ENCODE peak calls at places on chromosomes 11 and 22, in seven cellular contexts. One of them, this sample, is unnamed.

GRCh38 chr22:30301995-30302809 is 12.9 kb upstream of the CASTOR1 start:
- DNase-seq in HCT116: no peak
- DNase-seq in adrenal gland: peak; percentile 56
- DNase-seq in sigmoid colon: peak; percentile 81
- DNase-seq in body of pancreas: peak; percentile 19
- DNase-seq in tibial nerve: no peak
- DNase-seq in IMR-90: peak; percentile 59
- DNase-seq in this sample: no peak

GRCh38 chr11:84117394-84117793 is 831.2 kb upstream of the CCDC90B start:
- DNase-seq in HCT116: no peak
- DNase-seq in adrenal gland: peak; percentile 4
- DNase-seq in sigmoid colon: no peak
- DNase-seq in body of pancreas: no peak
- DNase-seq in tibial nerve: no peak
- DNase-seq in IMR-90: peak; percentile 16
- DNase-seq in this sample: no peak

GRCh38 chr11:9613830-9614762 is 40.6 kb downstream of the WEE1 start:
- DNase-seq in HCT116: peak; percentile 69
- DNase-seq in adrenal gland: peak; percentile 81
- DNase-seq in sigmoid colon: peak; percentile 88
- DNase-seq in body of pancreas: peak; percentile 92
- DNase-seq in tibial nerve: peak; percentile 75
- DNase-seq in IMR-90: peak; percentile 75
- DNase-seq in this sample: no peak

GRCh38 chr11:95074806-95075563 is 8.3 kb downstream of the SRSF8 start:
- DNase-seq in HCT116: no peak
- DNase-seq in adrenal gland: peak; percentile 91
- DNase-seq in sigmoid colon: no peak
- DNase-seq in body of pancreas: peak; percentile 68
- DNase-seq in tibial nerve: peak; percentile 42
- DNase-seq in IMR-90: no peak
- DNase-seq in this sample: no peak

GRCh38 chr11:65083134-65083833 is 556 bp downstream of the CDCA5 start:
- DNase-seq in HCT116: no peak
- DNase-seq in adrenal gland: no peak
- DNase-seq in sigmoid colon: no peak
- DNase-seq in body of pancreas: no peak
- DNase-seq in tibial nerve: no peak
- DNase-seq in IMR-90: no peak
- DNase-seq in this sample: no peak

GRCh38 chr22:24178502-24179440 is 2.5 kb upstream of the SUSD2 start:
- DNase-seq in HCT116: no peak
- DNase-seq in adrenal gland: no peak
- DNase-seq in sigmoid colon: no peak
- DNase-seq in body of pancreas: no peak
- DNase-seq in tibial nerve: no peak
- DNase-seq in IMR-90: no peak
- DNase-seq in this sample: no peak

GRCh38 chr22:44462246-44463015 is 35.6 kb downstream of the RTL6 start:
- DNase-seq in HCT116: no peak
- DNase-seq in adrenal gland: no peak
- DNase-seq in sigmoid colon: no peak
- DNase-seq in body of pancreas: no peak
- DNase-seq in tibial nerve: no peak
- DNase-seq in IMR-90: no peak
- DNase-seq in this sample: peak; percentile 47

GRCh38 chr11:61657566-61657965 is 22.6 kb upstream of the DAGLA start:
- DNase-seq in HCT116: no peak
- DNase-seq in adrenal gland: no peak
- DNase-seq in sigmoid colon: no peak
- DNase-seq in body of pancreas: peak; percentile 74
- DNase-seq in tibial nerve: no peak
- DNase-seq in IMR-90: no peak
- DNase-seq in this sample: no peak

GRCh38 chr11:127492025-127492424 is 491.5 kb upstream of the KIRREL3 start:
- DNase-seq in HCT116: no peak
- DNase-seq in adrenal gland: no peak
- DNase-seq in sigmoid colon: no peak
- DNase-seq in body of pancreas: no peak
- DNase-seq in tibial nerve: no peak
- DNase-seq in IMR-90: no peak
- DNase-seq in this sample: no peak

GRCh38 chr11:65615950-65616574 is 486 bp downstream of the PCNX3 start:
- DNase-seq in HCT116: no peak
- DNase-seq in adrenal gland: peak; percentile 64
- DNase-seq in sigmoid colon: no peak
- DNase-seq in body of pancreas: peak; percentile 34
- DNase-seq in tibial nerve: no peak
- DNase-seq in IMR-90: no peak
- DNase-seq in this sample: no peak

GRCh38 chr11:47348859-47349258 is 3.6 kb downstream of the MYBPC3 start:
- DNase-seq in HCT116: peak; percentile 32
- DNase-seq in adrenal gland: peak; percentile 65
- DNase-seq in sigmoid colon: no peak
- DNase-seq in body of pancreas: no peak
- DNase-seq in tibial nerve: no peak
- DNase-seq in IMR-90: peak; percentile 22
- DNase-seq in this sample: no peak

GRCh38 chr11:75286826-75287465 is 46.4 kb downstream of the TPBGL start:
- DNase-seq in HCT116: no peak
- DNase-seq in adrenal gland: no peak
- DNase-seq in sigmoid colon: no peak
- DNase-seq in body of pancreas: no peak
- DNase-seq in tibial nerve: no peak
- DNase-seq in IMR-90: peak; percentile 37
- DNase-seq in this sample: no peak

GRCh38 chr11:66685276-66686099 is 7.8 kb upstream of the RBM4B start:
- DNase-seq in HCT116: no peak
- DNase-seq in adrenal gland: no peak
- DNase-seq in sigmoid colon: no peak
- DNase-seq in body of pancreas: no peak
- DNase-seq in tibial nerve: no peak
- DNase-seq in IMR-90: no peak
- DNase-seq in this sample: no peak

GRCh38 chr11:60899021-60899936 is 7.1 kb downstream of the PRPF19 start:
- DNase-seq in HCT116: peak; percentile 51
- DNase-seq in adrenal gland: peak; percentile 54
- DNase-seq in sigmoid colon: peak; percentile 64
- DNase-seq in body of pancreas: peak; percentile 43
- DNase-seq in tibial nerve: peak; percentile 52
- DNase-seq in IMR-90: peak; percentile 73
- DNase-seq in this sample: no peak

GRCh38 chr11:77617892-77618291 is 19.7 kb downstream of the CLNS1A start:
- DNase-seq in HCT116: no peak
- DNase-seq in adrenal gland: no peak
- DNase-seq in sigmoid colon: no peak
- DNase-seq in body of pancreas: no peak
- DNase-seq in tibial nerve: no peak
- DNase-seq in IMR-90: peak; percentile 31
- DNase-seq in this sample: no peak

GRCh38 chr11:46382644-46383403 is 1.4 kb downstream of the MDK start:
- DNase-seq in HCT116: no peak
- DNase-seq in adrenal gland: peak; percentile 75
- DNase-seq in sigmoid colon: peak; percentile 56
- DNase-seq in body of pancreas: peak; percentile 53
- DNase-seq in tibial nerve: no peak
- DNase-seq in IMR-90: peak; percentile 46
- DNase-seq in this sample: no peak

GRCh38 chr11:10708131-10708530 is 14.6 kb upstream of the IRAG1 start:
- DNase-seq in HCT116: no peak
- DNase-seq in adrenal gland: no peak
- DNase-seq in sigmoid colon: no peak
- DNase-seq in body of pancreas: no peak
- DNase-seq in tibial nerve: no peak
- DNase-seq in IMR-90: no peak
- DNase-seq in this sample: no peak

GRCh38 chr11:32893091-32893946 is 708 bp downstream of the QSER1 start:
- DNase-seq in HCT116: no peak
- DNase-seq in adrenal gland: peak; percentile 63
- DNase-seq in sigmoid colon: peak; percentile 68
- DNase-seq in body of pancreas: peak; percentile 63
- DNase-seq in tibial nerve: peak; percentile 7
- DNase-seq in IMR-90: peak; percentile 26
- DNase-seq in this sample: no peak

GRCh38 chr11:65489061-65489705 is 9.7 kb upstream of the MALAT1 start:
- DNase-seq in HCT116: no peak
- DNase-seq in adrenal gland: peak; percentile 93
- DNase-seq in sigmoid colon: peak; percentile 89
- DNase-seq in body of pancreas: peak; percentile 32
- DNase-seq in tibial nerve: no peak
- DNase-seq in IMR-90: peak; percentile 90
- DNase-seq in this sample: no peak

GRCh38 chr11:100890779-100891178 is 203.7 kb downstream of the ARHGAP42 start:
- DNase-seq in HCT116: no peak
- DNase-seq in adrenal gland: no peak
- DNase-seq in sigmoid colon: no peak
- DNase-seq in body of pancreas: no peak
- DNase-seq in tibial nerve: no peak
- DNase-seq in IMR-90: peak; percentile 98
- DNase-seq in this sample: no peak

GRCh38 chr11:77557553-77557952 is 32.2 kb upstream of the AQP11 start:
- DNase-seq in HCT116: no peak
- DNase-seq in adrenal gland: no peak
- DNase-seq in sigmoid colon: no peak
- DNase-seq in body of pancreas: peak; percentile 24
- DNase-seq in tibial nerve: no peak
- DNase-seq in IMR-90: peak; percentile 9
- DNase-seq in this sample: no peak

GRCh38 chr11:128283445-128283844 is 303.9 kb downstream of the ETS1 start:
- DNase-seq in HCT116: no peak
- DNase-seq in adrenal gland: no peak
- DNase-seq in sigmoid colon: no peak
- DNase-seq in body of pancreas: no peak
- DNase-seq in tibial nerve: no peak
- DNase-seq in IMR-90: peak; percentile 59
- DNase-seq in this sample: no peak

GRCh38 chr11:114057147-114057546 is 2.4 kb upstream of the ZBTB16 start:
- DNase-seq in HCT116: no peak
- DNase-seq in adrenal gland: peak; percentile 72
- DNase-seq in sigmoid colon: peak; percentile 64
- DNase-seq in body of pancreas: peak; percentile 65
- DNase-seq in tibial nerve: no peak
- DNase-seq in IMR-90: no peak
- DNase-seq in this sample: no peak

GRCh38 chr11:45071232-45071631 is 75.2 kb upstream of the PRDM11 start:
- DNase-seq in HCT116: no peak
- DNase-seq in adrenal gland: no peak
- DNase-seq in sigmoid colon: no peak
- DNase-seq in body of pancreas: no peak
- DNase-seq in tibial nerve: no peak
- DNase-seq in IMR-90: no peak
- DNase-seq in this sample: no peak

GRCh38 chr11:34051349-34052035 is at the start of gene CAPRIN1:
- DNase-seq in HCT116: peak; percentile 84
- DNase-seq in adrenal gland: peak; percentile 85
- DNase-seq in sigmoid colon: peak; percentile 92
- DNase-seq in body of pancreas: peak; percentile 88
- DNase-seq in tibial nerve: peak; percentile 68
- DNase-seq in IMR-90: peak; percentile 83
- DNase-seq in this sample: peak; percentile 87

GRCh38 chr11:34055218-34056000 is 3.9 kb downstream of the CAPRIN1 start:
- DNase-seq in HCT116: no peak
- DNase-seq in adrenal gland: no peak
- DNase-seq in sigmoid colon: no peak
- DNase-seq in body of pancreas: no peak
- DNase-seq in tibial nerve: no peak
- DNase-seq in IMR-90: no peak
- DNase-seq in this sample: no peak

GRCh38 chr11:34052608-34053160 is 1.2 kb downstream of the CAPRIN1 start:
- DNase-seq in HCT116: no peak
- DNase-seq in adrenal gland: peak; percentile 37
- DNase-seq in sigmoid colon: peak; percentile 66
- DNase-seq in body of pancreas: peak; percentile 37
- DNase-seq in tibial nerve: no peak
- DNase-seq in IMR-90: no peak
- DNase-seq in this sample: peak; percentile 87

GRCh38 chr11:34052036-34052607 is 591 bp downstream of the CAPRIN1 start:
- DNase-seq in HCT116: peak; percentile 64
- DNase-seq in adrenal gland: peak; percentile 94
- DNase-seq in sigmoid colon: peak; percentile 94
- DNase-seq in body of pancreas: peak; percentile 95
- DNase-seq in tibial nerve: peak; percentile 87
- DNase-seq in IMR-90: peak; percentile 84
- DNase-seq in this sample: peak; percentile 91

DNA sequence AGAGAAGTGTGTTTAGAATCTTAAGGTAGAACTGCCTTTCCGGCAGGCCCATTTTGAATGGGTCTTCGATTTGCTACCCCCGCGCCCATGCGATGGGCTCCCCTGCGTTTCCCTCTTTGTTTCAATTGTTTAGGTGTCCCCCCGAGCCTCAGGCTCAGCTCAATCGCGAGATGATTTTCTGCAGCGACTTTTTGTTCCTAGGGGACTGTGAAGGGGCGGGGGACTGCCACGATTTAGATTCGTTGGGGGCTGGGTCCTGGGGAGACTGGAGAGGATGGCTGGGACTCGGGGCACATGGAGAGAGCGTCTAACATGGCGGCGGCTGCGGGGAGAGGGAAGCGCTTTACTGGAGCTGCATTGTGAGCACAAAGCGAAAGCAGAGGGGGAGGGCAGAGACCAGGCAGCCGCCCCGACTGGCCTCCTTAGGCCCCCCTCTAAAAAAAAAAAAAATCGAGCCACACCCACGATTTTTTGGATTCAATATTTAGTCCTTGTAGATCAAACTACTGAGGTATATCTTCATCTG is 1.7 kb downstream of the CAPRIN1 start:
- DNase-seq in HCT116: no peak
- DNase-seq in adrenal gland: peak; percentile 85
- DNase-seq in sigmoid colon: peak; percentile 86
- DNase-seq in body of pancreas: peak; percentile 75
- DNase-seq in tibial nerve: peak; percentile 53
- DNase-seq in IMR-90: peak; percentile 76
- DNase-seq in this sample: no peak
- H3K36me3 ChIP-seq in HCT116: peaks cover 3% of the 10 kb centered on the region
- H3K36me3 ChIP-seq in adrenal gland: peaks cover 14% of the 10 kb centered on the region
- H3K36me3 ChIP-seq in sigmoid colon: no peaks in the 10 kb centered on the region
- H3K36me3 ChIP-seq in body of pancreas: no peaks in the 10 kb centered on the region
- H3K36me3 ChIP-seq in tibial nerve: peaks cover 4% of the 10 kb centered on the region
- H3K36me3 ChIP-seq in IMR-90: peaks cover 8% of the 10 kb centered on the region
- H3K36me3 ChIP-seq in this sample: no peaks in the 10 kb centered on the region

GRCh38 chr11:73876424-73877300 is at the start of the genes COA4 and PAAF1:
- DNase-seq in HCT116: peak; percentile 96
- DNase-seq in adrenal gland: peak; percentile 95
- DNase-seq in sigmoid colon: peak; percentile 97
- DNase-seq in body of pancreas: peak; percentile 94
- DNase-seq in tibial nerve: peak; percentile 92
- DNase-seq in IMR-90: peak; percentile 95
- DNase-seq in this sample: no peak
- TF ChIP-seq POLR2A in HCT116: peak; percentile 35
- TF ChIP-seq POLR2A in adrenal gland: no peak
- TF ChIP-seq POLR2A in sigmoid colon: peak; percentile 38
- TF ChIP-seq POLR2A in body of pancreas: peak; percentile 73
- TF ChIP-seq POLR2A in tibial nerve: no peak
- TF ChIP-seq POLR2A in IMR-90: peak; percentile 68
- TF ChIP-seq POLR2A in this sample: no peak

GRCh38 chr11:93737904-93738612 is 3.2 kb downstream of the TAF1D start:
- DNase-seq in HCT116: no peak
- DNase-seq in adrenal gland: no peak
- DNase-seq in sigmoid colon: no peak
- DNase-seq in body of pancreas: no peak
- DNase-seq in tibial nerve: no peak
- DNase-seq in IMR-90: peak; percentile 18
- DNase-seq in this sample: no peak
- H3K4me3 ChIP-seq in HCT116: peak overlapping the region; percentile 86
- H3K4me3 ChIP-seq in adrenal gland: no peak overlapping the region
- H3K4me3 ChIP-seq in sigmoid colon: no peak overlapping the region
- H3K4me3 ChIP-seq in body of pancreas: no peak overlapping the region
- H3K4me3 ChIP-seq in tibial nerve: no peak overlapping the region
- H3K4me3 ChIP-seq in IMR-90: no peak overlapping the region
- H3K4me3 ChIP-seq in this sample: no peak overlapping the region

GRCh38 chr11:5486003-5486402 is 2.5 kb upstream of the OR52D1 start:
- DNase-seq in HCT116: no peak
- DNase-seq in adrenal gland: no peak
- DNase-seq in sigmoid colon: no peak
- DNase-seq in body of pancreas: no peak
- DNase-seq in tibial nerve: no peak
- DNase-seq in IMR-90: no peak
- DNase-seq in this sample: no peak
- H3K36me3 ChIP-seq in HCT116: no peaks in the 10 kb centered on the region
- H3K36me3 ChIP-seq in adrenal gland: no peaks in the 10 kb centered on the region
- H3K36me3 ChIP-seq in sigmoid colon: no peaks in the 10 kb centered on the region
- H3K36me3 ChIP-seq in body of pancreas: no peaks in the 10 kb centered on the region
- H3K36me3 ChIP-seq in tibial nerve: no peaks in the 10 kb centered on the region
- H3K36me3 ChIP-seq in IMR-90: no peaks in the 10 kb centered on the region
- H3K36me3 ChIP-seq in this sample: no peaks in the 10 kb centered on the region